ENCODE peak calls at places on chromosome 13, in five cellular contexts. U is HFFc6; I is AG04450; P is breast epithelium; S is activated T-cell treated with anti-CD3 and anti-CD28 coated beads, Interleukin-2, amount 50 U/mL, for 4 hours. F is an unnamed sample.

GRCh38 chr13:50531917-50532899 is 311.3 kb downstream of the DLEU7 start:
- DNase-seq in U (peak), I (no peak), P (no peak), S (no peak), F (no peak)

GRCh38 chr13:108003626-108004025 is 211.7 kb downstream of the LIG4 start:
- DNase-seq in U (no peak), I (no peak), P (no peak), S (no peak), F (no peak)

GRCh38 chr13:111431241-111431640 is 110.8 kb downstream of the TEX29 start:
- DNase-seq in U (no peak), I (no peak), P (no peak), S (no peak), F (no peak)

GRCh38 chr13:106143930-106144709 is 391.3 kb downstream of the EFNB2 start:
- DNase-seq in U (no peak), I (no peak), P (no peak), S (no peak), F (no peak)

GRCh38 chr13:29763426-29764180 is 86.8 kb downstream of the UBL3 start:
- DNase-seq in U (no peak), I (no peak), P (no peak), S (no peak), F (no peak)

GRCh38 chr13:111252449-111253124 is 67.9 kb upstream of the TEX29 start:
- DNase-seq in U (peak), I (no peak), P (no peak), S (no peak), F (no peak)

GRCh38 chr13:40653558-40654318 is 12.7 kb downstream of the FOXO1 start:
- DNase-seq in U (no peak), I (no peak), P (no peak), S (no peak), F (no peak)

GRCh38 chr13:31018511-31018910 is 86.1 kb downstream of the TEX26 start:
- DNase-seq in U (no peak), I (no peak), P (no peak), S (no peak), F (no peak)

GRCh38 chr13:82356667-82357066 is 1525.6 kb downstream of the SLITRK1 start:
- DNase-seq in U (peak), I (no peak), P (no peak), S (no peak), F (no peak)

GRCh38 chr13:58953638-58954037 is 1210.1 kb downstream of the DIAPH3 start:
- DNase-seq in U (no peak), I (no peak), P (no peak), S (no peak), F (no peak)

GRCh38 chr13:95356916-95357315 is 55.7 kb upstream of the ABCC4 start:
- DNase-seq in U (no peak), I (no peak), P (no peak), S (no peak), F (no peak)

GRCh38 chr13:113548778-113549621 is 35.6 kb upstream of the TFDP1 start:
- DNase-seq in U (no peak), I (no peak), P (no peak), S (no peak), F (no peak)

GRCh38 chr13:51717786-51718398 is 86.1 kb downstream of the DHRS12 start:
- DNase-seq in U (peak), I (no peak), P (no peak), S (no peak), F (no peak)

GRCh38 chr13:77898097-77898496 is 20.5 kb downstream of the EDNRB start:
- DNase-seq in U (no peak), I (no peak), P (no peak), S (no peak), F (no peak)